ENCODE peak calls at places on chromosome 21, in ten cellular contexts. T is spleen, B is GM13977, O is kidney, Z is uterus, J is fibroblast of pulmonary artery, L is AG04450, N is cardiac muscle cell, C is ovary, D is PC-9. X is an unnamed sample.

GRCh38 chr21:20971296-20971921 is 26.8 kb upstream of the NCAM2 start:
- DNase-seq in T (no peak), B (no peak), O (no peak), Z (no peak), J (peak), L (peak), N (peak), C (no peak), D (no peak), X (peak)

GRCh38 chr21:22444990-22445389 is 1446.8 kb downstream of the NCAM2 start:
- DNase-seq in T (no peak), B (no peak), O (no peak), Z (no peak), J (no peak), L (no peak), N (no peak), C (no peak), D (no peak), X (no peak)

GRCh38 chr21:37886120-37886519 is 30.1 kb downstream of the KCNJ6 start:
- DNase-seq in T (no peak), B (no peak), O (no peak), Z (no peak), J (no peak), L (no peak), N (no peak), C (no peak), D (no peak), X (no peak)

GRCh38 chr21:21291883-21292569 is 293.8 kb downstream of the NCAM2 start:
- DNase-seq in T (no peak), B (no peak), O (no peak), Z (no peak), J (no peak), L (no peak), N (no peak), C (no peak), D (no peak), X (no peak)

GRCh38 chr21:15057290-15057689 is 7.5 kb downstream of the NRIP1 start:
- DNase-seq in T (no peak), B (no peak), O (no peak), Z (no peak), J (no peak), L (no peak), N (no peak), C (no peak), D (no peak), X (no peak)

GRCh38 chr21:15820857-15821256 is 91.1 kb downstream of the USP25 start:
- DNase-seq in T (no peak), B (no peak), O (no peak), Z (no peak), J (peak), L (no peak), N (no peak), C (no peak), D (no peak), X (no peak)

GRCh38 chr21:28018741-28019669 is 973.7 kb downstream of the LTN1 start:
- DNase-seq in T (no peak), B (no peak), O (no peak), Z (no peak), J (no peak), L (no peak), N (peak), C (no peak), D (no peak), X (no peak)

GRCh38 chr21:15781986-15782385 is 52.2 kb downstream of the USP25 start:
- DNase-seq in T (peak), B (no peak), O (peak), Z (no peak), J (no peak), L (no peak), N (no peak), C (no peak), D (no peak), X (no peak)

GRCh38 chr21:28436286-28436932 is 556.3 kb downstream of the LTN1 start:
- DNase-seq in T (no peak), B (no peak), O (no peak), Z (peak), J (peak), L (no peak), N (peak), C (no peak), D (no peak), X (no peak)

DNA sequence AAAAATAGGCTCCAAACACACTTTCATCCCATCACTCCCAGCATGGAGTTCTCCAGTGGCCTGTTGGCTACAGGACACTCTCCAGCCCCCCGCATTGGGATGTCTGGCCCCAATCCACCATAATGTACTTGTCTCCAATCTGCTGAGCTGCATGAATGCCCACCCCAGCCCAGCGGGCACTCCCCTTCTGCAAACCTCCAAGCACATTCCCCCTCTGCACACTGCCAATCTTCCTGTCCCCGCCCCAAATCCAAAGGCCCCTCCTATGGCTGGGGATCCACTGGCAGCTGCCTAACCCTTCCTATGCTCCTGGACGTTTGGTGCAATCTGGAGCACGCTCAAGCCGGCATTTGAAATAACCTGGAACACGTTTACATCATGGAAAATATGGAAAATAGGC is 41.3 kb downstream of the PDE9A start:
- DNase-seq in T (peak), B (no peak), O (no peak), Z (no peak), J (no peak), L (no peak), N (no peak), C (no peak), D (no peak), X (no peak)
- TF ChIP-seq CTCF in T (no peak), B (no peak), O (no peak), Z (no peak), J (no peak), L (no peak), N (no peak), C (no peak), D (no peak), X (no peak)

GRCh38 chr21:44989943-44990780 is 50.3 kb downstream of the SLX9 start:
- DNase-seq in T (peak), B (no peak), O (peak), Z (no peak), J (no peak), L (no peak), N (no peak), C (no peak), D (no peak), X (peak)

GRCh38 chr21:44990921-44991320 is 51.1 kb downstream of the SLX9 start:
- DNase-seq in T (peak), B (no peak), O (peak), Z (no peak), J (no peak), L (no peak), N (no peak), C (no peak), D (no peak), X (peak)

GRCh38 chr21:44993321-44994015 is 53.6 kb downstream of the SLX9 start:
- DNase-seq in T (peak), B (no peak), O (peak), Z (no peak), J (no peak), L (no peak), N (no peak), C (no peak), D (no peak), X (peak)

GRCh38 chr21:44992608-44993031 is 52.8 kb downstream of the SLX9 start:
- DNase-seq in T (peak), B (no peak), O (peak), Z (no peak), J (no peak), L (no peak), N (no peak), C (no peak), D (no peak), X (peak)

DNA sequence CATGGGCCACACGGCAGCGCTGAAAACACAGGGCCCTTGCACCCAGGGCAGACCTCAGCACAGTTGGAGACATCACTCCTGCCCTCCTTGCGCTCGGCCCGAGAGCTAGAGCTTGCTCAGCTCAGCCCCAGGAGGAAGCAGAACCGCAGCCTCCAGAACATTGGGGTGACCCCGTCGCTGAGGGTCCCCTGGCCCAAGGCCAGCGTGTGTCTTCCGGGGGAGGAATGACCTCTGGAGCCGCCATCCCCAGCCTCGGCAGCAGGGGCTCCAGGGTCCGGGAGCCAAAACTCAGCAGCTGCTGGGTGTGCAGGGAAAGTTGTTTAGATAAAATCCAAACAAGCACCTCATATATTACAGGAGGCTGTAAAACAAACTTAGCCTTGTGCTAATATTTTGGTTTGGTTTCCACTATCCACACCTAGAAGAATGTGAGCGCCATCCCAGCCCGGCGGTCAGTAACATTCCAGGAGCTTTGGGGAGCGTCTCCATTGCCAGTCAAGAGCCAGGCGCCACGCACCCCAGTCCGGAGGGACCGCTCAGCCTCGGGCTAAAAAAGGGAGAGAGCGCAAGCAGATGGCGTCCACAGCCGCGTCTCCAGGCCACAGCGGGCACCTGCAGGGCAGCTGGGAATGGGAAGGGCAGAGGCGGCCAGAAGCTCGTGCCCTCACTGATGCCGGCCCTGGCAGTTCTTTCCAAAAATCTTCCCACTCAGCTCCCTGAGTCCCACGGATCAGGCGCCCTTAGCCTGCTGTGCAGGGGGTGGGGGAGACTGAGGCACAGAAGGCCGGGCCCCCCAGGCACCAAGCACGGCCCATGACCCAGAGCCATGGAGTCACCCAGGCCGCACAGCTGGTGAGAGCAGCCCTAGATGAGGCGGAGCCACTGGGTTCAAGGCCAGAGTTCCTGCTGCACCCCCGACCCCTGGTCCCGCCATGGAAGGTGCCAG is 52.0 kb downstream of the SLX9 start:
- DNase-seq in T (peak), B (no peak), O (peak), Z (no peak), J (no peak), L (peak), N (no peak), C (peak), D (no peak), X (peak)
- TF ChIP-seq CTCF in T (no peak), B (no peak), O (no peak), Z (no peak), J (no peak), L (peak), N (no peak), C (no peak), D (no peak), X (no peak)

DNA sequence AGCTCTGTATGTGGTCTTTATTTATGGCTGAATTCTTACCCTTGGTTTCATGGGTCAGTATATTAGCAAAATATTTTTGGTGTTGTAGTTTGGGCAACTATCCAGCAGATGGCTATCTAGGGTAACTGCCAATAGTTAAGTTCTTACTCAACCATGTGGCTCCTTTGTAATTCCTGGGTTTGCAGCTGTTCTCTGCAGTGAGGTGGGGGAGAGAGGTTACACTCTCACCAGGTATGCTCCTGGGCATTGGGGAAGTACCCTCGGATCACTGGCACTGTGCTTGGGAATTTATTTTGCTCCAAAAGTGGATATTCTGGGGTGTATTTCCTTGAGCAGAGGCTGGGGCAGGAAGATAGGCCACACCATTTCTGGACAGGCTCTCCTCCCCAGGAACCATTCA is 436.7 kb upstream of the TMPRSS15 start:
- DNase-seq in T (no peak), B (no peak), O (no peak), Z (no peak), J (peak), L (no peak), N (no peak), C (no peak), D (no peak), X (no peak)
- TF ChIP-seq CTCF in T (no peak), B (peak), O (no peak), Z (no peak), J (no peak), L (no peak), N (no peak), C (no peak), D (peak), X (peak)

GRCh38 chr21:30269803-30270530 is 12.8 kb downstream of the KRTAP24-1 start:
- DNase-seq in T (no peak), B (no peak), O (no peak), Z (no peak), J (no peak), L (no peak), N (no peak), C (no peak), D (no peak), X (no peak)

DNA sequence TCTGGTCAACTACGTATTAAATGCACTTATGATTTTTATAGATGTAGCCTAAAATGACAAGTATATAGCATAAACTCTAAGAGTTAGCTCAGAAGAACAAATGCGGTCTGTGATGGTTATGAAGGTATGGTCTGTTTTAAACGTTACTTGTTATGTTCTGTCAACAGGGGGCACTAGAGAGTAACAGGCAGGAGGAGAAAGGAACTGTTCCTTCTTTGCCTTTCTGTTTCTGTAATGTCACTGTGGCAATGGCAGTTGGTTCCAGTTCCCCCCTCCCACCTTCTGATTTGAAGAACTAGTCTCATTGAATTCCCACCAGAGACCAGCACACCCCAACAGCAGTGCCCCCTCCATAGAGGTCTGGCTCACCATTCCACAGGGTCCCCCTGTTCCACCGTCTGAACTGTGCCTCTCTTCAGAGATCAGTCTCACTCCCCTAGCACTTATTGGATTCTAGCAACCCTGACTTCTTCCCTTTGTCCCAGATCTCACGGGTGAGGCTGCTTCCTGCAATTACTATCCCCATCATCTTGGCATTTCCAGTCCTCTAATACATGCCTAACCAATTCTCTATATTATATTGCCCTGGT is 14.0 kb downstream of the KRTAP24-1 start:
- DNase-seq in T (no peak), B (no peak), O (no peak), Z (no peak), J (peak), L (no peak), N (peak), C (no peak), D (no peak), X (no peak)
- TF ChIP-seq CTCF in T (no peak), B (no peak), O (no peak), Z (no peak), J (peak), L (no peak), N (peak), C (no peak), D (peak), X (peak)

GRCh38 chr21:43645414-43645891 is 13.8 kb downstream of the HSF2BP start:
- DNase-seq in T (no peak), B (peak), O (no peak), Z (peak), J (peak), L (peak), N (peak), C (peak), D (peak), X (peak)
- TF ChIP-seq CTCF in T (peak), B (peak), O (peak), Z (peak), J (peak), L (peak), N (peak), C (peak), D (no peak), X (no peak)

GRCh38 chr21:33266050-33266783 is at the start of gene IL10RB:
- DNase-seq in T (peak), B (peak), O (peak), Z (peak), J (peak), L (no peak), N (peak), C (peak), D (no peak), X (peak)

GRCh38 chr21:33266784-33267135 is 593 bp downstream of the IL10RB start:
- DNase-seq in T (peak), B (peak), O (no peak), Z (no peak), J (no peak), L (no peak), N (no peak), C (no peak), D (no peak), X (no peak)

GRCh38 chr21:33267250-33267649 is 1.1 kb downstream of the IL10RB start:
- DNase-seq in T (no peak), B (no peak), O (no peak), Z (no peak), J (no peak), L (no peak), N (no peak), C (no peak), D (no peak), X (no peak)

GRCh38 chr21:33264561-33264960 is 1.6 kb upstream of the IL10RB start:
- DNase-seq in T (no peak), B (no peak), O (no peak), Z (no peak), J (no peak), L (no peak), N (no peak), C (no peak), D (no peak), X (no peak)

GRCh38 chr21:33265664-33266049 is 510 bp upstream of the IL10RB start:
- DNase-seq in T (peak), B (peak), O (peak), Z (no peak), J (no peak), L (no peak), N (no peak), C (no peak), D (peak), X (no peak)
- TF ChIP-seq CTCF in T (no peak), B (no peak), O (no peak), Z (no peak), J (no peak), L (no peak), N (no peak), C (no peak), D (no peak), X (no peak)

DNA sequence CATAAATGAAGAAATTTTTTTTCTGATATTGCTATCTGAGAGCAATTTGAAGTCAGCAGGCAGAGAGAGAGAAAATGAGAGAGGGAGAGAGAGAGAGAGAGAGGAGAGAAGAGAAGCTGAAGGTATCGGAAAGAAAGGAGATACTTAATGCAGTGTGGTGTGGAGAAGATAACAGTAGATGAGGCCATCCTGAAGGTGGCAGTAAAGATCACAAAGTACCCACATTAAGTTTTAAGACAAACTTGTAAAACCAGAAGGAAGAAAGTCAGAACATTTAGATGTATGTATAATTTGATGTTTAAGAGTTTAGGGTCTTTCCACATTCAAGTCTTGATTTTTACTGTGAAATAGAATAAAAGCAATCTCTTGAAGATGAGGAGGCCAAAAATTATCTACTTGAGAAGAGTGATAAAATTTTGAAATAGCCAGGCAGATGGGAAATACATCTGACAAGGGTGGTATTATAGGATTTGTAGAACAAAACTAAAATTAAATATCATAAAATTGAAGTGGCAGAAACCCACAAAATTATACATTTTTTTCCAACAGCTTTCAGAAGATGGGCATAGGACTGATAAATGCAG is 1753.4 kb downstream of the MRPL39 start:
- DNase-seq in T (no peak), B (peak), O (no peak), Z (no peak), J (peak), L (peak), N (peak), C (no peak), D (no peak), X (no peak)
- TF ChIP-seq CTCF in T (no peak), B (peak), O (peak), Z (no peak), J (peak), L (peak), N (peak), C (no peak), D (peak), X (peak)

GRCh38 chr21:46452719-46453118 is 6.0 kb upstream of the DIP2A start:
- DNase-seq in T (no peak), B (no peak), O (no peak), Z (no peak), J (no peak), L (no peak), N (no peak), C (no peak), D (no peak), X (no peak)
- TF ChIP-seq CTCF in T (no peak), B (no peak), O (no peak), Z (no peak), J (no peak), L (no peak), N (no peak), C (no peak), D (no peak), X (no peak)

DNA sequence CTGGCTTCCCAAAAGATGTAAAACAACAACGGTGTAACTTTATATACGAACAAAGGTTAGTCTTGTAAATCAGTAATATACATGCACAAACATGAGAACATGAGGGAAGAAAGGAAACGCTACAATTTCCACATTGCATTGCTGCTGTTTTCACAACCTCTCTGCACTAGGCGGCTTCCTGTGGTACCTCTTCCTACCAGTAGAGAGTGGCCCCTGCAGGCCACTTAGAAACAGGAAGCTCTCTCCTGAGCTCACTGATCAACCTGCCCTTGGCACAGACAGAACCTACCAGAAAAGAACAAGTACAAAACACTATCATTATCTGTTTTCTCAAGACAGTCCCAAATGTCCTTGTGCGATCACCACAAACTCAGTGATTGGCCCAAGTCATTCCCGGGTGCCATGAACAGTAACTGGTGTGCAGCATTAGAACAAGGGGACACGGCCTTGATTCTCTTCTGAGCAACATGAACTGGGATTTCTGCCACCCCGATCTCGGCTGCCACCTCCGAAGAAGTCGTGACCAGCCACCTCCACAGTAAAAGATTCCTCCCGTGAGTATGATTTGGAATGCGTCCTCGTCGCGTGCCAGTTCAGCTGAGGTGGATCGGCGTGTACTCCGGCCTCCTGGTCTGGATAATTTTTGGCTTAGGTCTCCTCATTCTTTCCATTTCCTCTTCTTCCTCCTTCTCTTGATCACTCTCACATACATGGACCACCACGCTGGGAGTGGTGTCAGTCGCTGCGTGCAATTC is 5.7 kb upstream of the KCNE1 start:
- DNase-seq in T (no peak), B (no peak), O (no peak), Z (no peak), J (no peak), L (no peak), N (no peak), C (no peak), D (no peak), X (no peak)
- TF ChIP-seq CTCF in T (no peak), B (peak), O (peak), Z (no peak), J (peak), L (peak), N (peak), C (no peak), D (no peak), X (no peak)

GRCh38 chr21:39088831-39089380 is 94.3 kb downstream of the PSMG1 start:
- DNase-seq in T (peak), B (no peak), O (no peak), Z (peak), J (peak), L (no peak), N (peak), C (no peak), D (no peak), X (no peak)
- TF ChIP-seq CTCF in T (no peak), B (no peak), O (no peak), Z (no peak), J (peak), L (peak), N (peak), C (no peak), D (no peak), X (no peak)

X was measured in glutamatergic neuron.